ENCODE peak calls at places on chromosomes 7 and 10, in five cellular contexts. M is lower lobe of right lung, I is right atrium auricular region, L is RWPE1, U is coronary artery. C is an unnamed sample.

GRCh38 chr10:114874827-114875541 is 53.4 kb downstream of the FHIP2A start:
- DNase-seq in I (no peak), U (no peak), L (no peak), M (no peak), C (peak)

GRCh38 chr10:3774814-3775670 is 10.0 kb downstream of the KLF6 start:
- DNase-seq in M (no peak), I (no peak), U (peak), L (no peak), C (peak)

GRCh38 chr10:71396714-71397339 is at the start of gene CDH23:
- DNase-seq in I (peak), U (peak), M (no peak), L (no peak), C (peak)

GRCh38 chr7:71982847-71983246 is 429.3 kb downstream of the CALN1 start:
- DNase-seq in U (no peak), M (no peak), I (no peak), L (no peak), C (no peak)

GRCh38 chr7:1117321-1117928 is 29.5 kb downstream of the GPER1 start:
- DNase-seq in I (no peak), L (no peak), U (no peak), M (peak), C (no peak)

GRCh38 chr7:24714676-24715010 is 42.6 kb downstream of the GSDME start:
- DNase-seq in L (no peak), I (peak), U (peak), M (no peak), C (no peak)

GRCh38 chr10:117533507-117534281 is 8.9 kb upstream of the EMX2 start:
- DNase-seq in L (no peak), U (no peak), I (no peak), M (no peak), C (no peak)

GRCh38 chr10:51422311-51423120 is 276.9 kb downstream of the CSTF2T start:
- DNase-seq in I (peak), M (peak), U (no peak), L (peak), C (peak)

GRCh38 chr10:58856508-58857240 is 319.8 kb upstream of the PHYHIPL start:
- DNase-seq in U (peak), L (peak), I (peak), M (no peak), C (peak)

GRCh38 chr10:118729641-118730258 is 25.0 kb downstream of the CACUL1 start:
- DNase-seq in I (no peak), L (no peak), U (no peak), M (no peak), C (no peak)

GRCh38 chr10:15603446-15604011 is 116.2 kb downstream of the ITGA8 start:
- DNase-seq in I (no peak), L (no peak), M (no peak), U (no peak), C (no peak)

GRCh38 chr7:2687338-2687869 is 598 bp upstream of the AMZ1 start:
- DNase-seq in U (no peak), L (no peak), M (no peak), I (no peak), C (no peak)

GRCh38 chr7:154914580-154915380 is 88.1 kb downstream of the PAXIP1 start:
- DNase-seq in M (no peak), I (no peak), U (no peak), L (no peak), C (no peak)

GRCh38 chr7:82729172-82730030 is 285.8 kb upstream of the CACNA2D1 start:
- DNase-seq in L (peak), I (no peak), M (no peak), U (no peak), C (peak)

GRCh38 chr7:45020915-45021314 is 20.9 kb downstream of the CCM2 start:
- DNase-seq in M (no peak), U (no peak), L (no peak), I (no peak), C (no peak)

GRCh38 chr7:104124893-104125292 is 82.9 kb downstream of the ORC5 start:
- DNase-seq in I (no peak), L (no peak), M (no peak), U (no peak), C (no peak)

GRCh38 chr7:13633857-13634256 is 355.6 kb downstream of the ETV1 start:
- DNase-seq in M (no peak), U (no peak), L (no peak), I (no peak), C (no peak)

GRCh38 chr7:38542156-38542555 is 89.0 kb downstream of the AMPH start:
- DNase-seq in U (no peak), M (no peak), I (no peak), L (no peak), C (no peak)

GRCh38 chr10:46992794-46993552 is 81.7 kb downstream of the PTPN20 start:
- DNase-seq in U (no peak), L (peak), M (peak), I (peak), C (peak)

GRCh38 chr7:5773661-5774086 is 7.8 kb downstream of the RNF216 start:
- DNase-seq in M (no peak), I (peak), L (peak), U (no peak), C (peak)

GRCh38 chr7:16616122-16616521 is 29.4 kb downstream of the ANKMY2 start:
- DNase-seq in I (no peak), U (no peak), M (no peak), L (no peak), C (no peak)
- H3K27ac ChIP-seq in I (no peak), U (no peak), M (no peak), L (no peak), C (no peak)

GRCh38 chr10:113089581-113089980 is 139.5 kb downstream of the TCF7L2 start:
- DNase-seq in L (no peak), I (no peak), M (no peak), U (no peak), C (no peak)
- H3K27ac ChIP-seq in L (peak), I (no peak), M (no peak), U (no peak), C (peak)

DNA sequence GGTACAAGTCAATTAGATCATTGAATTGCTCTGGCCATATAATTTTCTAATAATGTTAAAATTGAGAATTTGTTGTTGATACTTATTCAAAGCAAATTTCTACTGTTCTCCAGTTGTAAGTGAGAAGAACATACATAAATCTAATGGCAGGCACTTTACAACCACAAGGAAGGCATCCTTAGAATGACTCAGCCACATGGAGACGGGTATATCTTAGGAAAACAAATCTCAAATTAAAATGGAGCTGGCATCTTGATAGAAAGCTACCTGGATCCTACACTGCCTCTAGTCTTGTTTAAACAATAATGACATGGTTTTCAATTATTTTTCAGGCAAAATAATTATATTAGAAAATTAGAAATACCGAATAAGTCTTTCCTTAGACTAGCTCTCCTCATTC is 1183.7 kb upstream of the SORCS1 start:
- DNase-seq in I (no peak), U (no peak), L (no peak), M (no peak), C (no peak)
- H3K27ac ChIP-seq in I (no peak), U (no peak), L (no peak), M (no peak), C (no peak)

DNA sequence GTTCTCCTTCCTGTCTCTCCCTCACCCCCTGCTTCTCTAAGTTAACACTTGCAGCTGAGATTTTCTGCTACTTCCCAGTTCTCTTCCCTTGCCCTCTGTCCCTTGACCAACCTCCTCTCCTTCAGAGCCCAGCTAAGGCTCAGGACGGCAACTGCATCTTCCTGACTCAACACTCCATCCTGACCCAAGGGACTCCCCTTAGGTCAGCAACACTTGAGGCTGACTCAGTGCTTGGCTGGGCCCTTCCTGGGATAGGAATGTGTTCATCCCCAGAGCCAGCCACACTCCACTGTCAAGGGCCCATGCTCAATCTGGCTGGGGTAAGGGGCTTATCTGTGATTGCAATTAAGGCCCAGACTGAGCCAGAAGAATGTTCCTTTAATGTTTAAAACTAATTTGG is 3.4 kb downstream of the CALHM2 start:
- DNase-seq in L (peak), I (peak), M (peak), U (no peak), C (no peak)
- H3K27ac ChIP-seq in L (peak), I (peak), M (peak), U (peak), C (no peak)

GRCh38 chr10:95469676-95470075 is 91.5 kb downstream of the SORBS1 start:
- DNase-seq in M (no peak), I (no peak), U (peak), L (no peak), C (no peak)
- H3K27ac ChIP-seq in M (peak), I (peak), U (peak), L (no peak), C (peak)

GRCh38 chr7:129652914-129653313 is 41.4 kb downstream of the NRF1 start:
- DNase-seq in L (no peak), U (no peak), M (no peak), I (no peak), C (no peak)

GRCh38 chr7:129655801-129656200 is 44.3 kb downstream of the NRF1 start:
- DNase-seq in U (no peak), M (no peak), I (no peak), L (no peak), C (no peak)

GRCh38 chr7:129661645-129662182 is 50.2 kb downstream of the NRF1 start:
- DNase-seq in L (no peak), M (no peak), I (no peak), U (no peak), C (no peak)

DNA sequence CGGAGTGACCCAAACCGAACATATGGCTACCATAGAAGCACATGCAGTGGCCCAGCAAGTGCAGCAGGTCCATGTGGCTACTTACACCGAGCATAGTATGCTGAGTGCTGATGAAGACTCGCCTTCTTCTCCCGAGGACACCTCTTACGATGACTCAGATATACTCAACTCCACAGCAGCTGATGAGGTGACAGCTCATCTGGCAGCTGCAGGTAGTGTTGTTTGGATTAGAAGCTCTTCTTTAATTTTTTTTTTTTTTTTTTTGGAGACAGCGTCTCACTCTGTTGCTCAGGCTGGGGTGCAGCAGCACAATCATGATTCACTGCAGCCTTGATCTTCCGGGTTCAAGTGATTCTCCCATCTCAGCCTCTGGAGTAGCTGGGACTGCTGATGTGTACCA is 45.8 kb downstream of the NRF1 start:
- DNase-seq in M (no peak), L (peak), I (no peak), U (no peak), C (no peak)
- H3K27ac ChIP-seq in M (no peak), L (peak), I (no peak), U (no peak), C (no peak)